ENCODE peak calls at places on chromosomes 16 and 17, in five cellular contexts. One of them, this sample, is unnamed. For H3K9me3, the result is how much of the 10 kb centered on the place peaks cover.

GRCh38 chr17:65130829-65131228 is 6.3 kb upstream of the RGS9 start:
- DNase-seq in neuronal stem cell: no peak
- DNase-seq in trophoblast cell: no peak
- DNase-seq in H1: no peak
- DNase-seq in H9: no peak
- DNase-seq in this sample: no peak

GRCh38 chr17:51487947-51488346 is 227.6 kb downstream of the UTP18 start:
- DNase-seq in trophoblast cell: no peak
- DNase-seq in neuronal stem cell: peak
- DNase-seq in H1: peak
- DNase-seq in H9: peak
- DNase-seq in this sample: no peak

GRCh38 chr17:4014148-4014927 is 50.1 kb upstream of the ATP2A3 start:
- DNase-seq in H9: no peak
- DNase-seq in H1: no peak
- DNase-seq in neuronal stem cell: no peak
- DNase-seq in trophoblast cell: no peak
- DNase-seq in this sample: no peak

GRCh38 chr17:54307326-54307725 is 484.6 kb downstream of the KIF2B start:
- DNase-seq in trophoblast cell: no peak
- DNase-seq in H9: no peak
- DNase-seq in H1: no peak
- DNase-seq in neuronal stem cell: no peak
- DNase-seq in this sample: no peak

GRCh38 chr17:77613181-77613580 is 345.3 kb upstream of the TNRC6C start:
- DNase-seq in neuronal stem cell: no peak
- DNase-seq in H1: no peak
- DNase-seq in H9: no peak
- DNase-seq in trophoblast cell: no peak
- DNase-seq in this sample: no peak

GRCh38 chr17:45277992-45278391 is 16.1 kb upstream of the SPATA32 start:
- DNase-seq in trophoblast cell: no peak
- DNase-seq in H9: no peak
- DNase-seq in H1: no peak
- DNase-seq in neuronal stem cell: no peak
- DNase-seq in this sample: peak

GRCh38 chr17:2393184-2393953 is 7.5 kb downstream of the MNT start:
- DNase-seq in H1: peak
- DNase-seq in neuronal stem cell: peak
- DNase-seq in H9: peak
- DNase-seq in trophoblast cell: peak
- DNase-seq in this sample: peak

GRCh38 chr17:45584092-45585036 is 93.8 kb upstream of the PLEKHM1 start:
- DNase-seq in neuronal stem cell: peak
- DNase-seq in H9: peak
- DNase-seq in trophoblast cell: peak
- DNase-seq in H1: peak
- DNase-seq in this sample: peak

GRCh38 chr17:35745749-35746320 is 7.2 kb downstream of the GAS2L2 start:
- DNase-seq in H1: no peak
- DNase-seq in trophoblast cell: no peak
- DNase-seq in neuronal stem cell: no peak
- DNase-seq in H9: no peak
- DNase-seq in this sample: no peak

GRCh38 chr17:79049821-79050220 is 24.8 kb upstream of the ENGASE start:
- DNase-seq in H9: no peak
- DNase-seq in trophoblast cell: no peak
- DNase-seq in neuronal stem cell: no peak
- DNase-seq in H1: no peak
- DNase-seq in this sample: no peak

GRCh38 chr16:51442140-51442539 is 291.1 kb upstream of the SALL1 start:
- DNase-seq in H9: no peak
- DNase-seq in neuronal stem cell: no peak
- DNase-seq in trophoblast cell: no peak
- DNase-seq in H1: no peak
- DNase-seq in this sample: no peak
- H3K9me3 ChIP-seq in H9: under half
- H3K9me3 ChIP-seq in neuronal stem cell: under half
- H3K9me3 ChIP-seq in trophoblast cell: under half
- H3K9me3 ChIP-seq in H1: under half
- H3K9me3 ChIP-seq in this sample: under half

GRCh38 chr16:75256871-75257343 is 5.5 kb upstream of the BCAR1 start:
- DNase-seq in H9: peak
- DNase-seq in neuronal stem cell: no peak
- DNase-seq in trophoblast cell: no peak
- DNase-seq in H1: no peak
- DNase-seq in this sample: peak
- H2BK5ac ChIP-seq in H9: no peak
- H2BK5ac ChIP-seq in neuronal stem cell: peak
- H2BK5ac ChIP-seq in trophoblast cell: no peak
- H2BK5ac ChIP-seq in H1: peak
- H2BK5ac ChIP-seq in this sample: peak

GRCh38 chr16:51698647-51699046 is 547.6 kb upstream of the SALL1 start:
- DNase-seq in H9: no peak
- DNase-seq in trophoblast cell: no peak
- DNase-seq in H1: no peak
- DNase-seq in neuronal stem cell: no peak
- DNase-seq in this sample: no peak
- H3K9me3 ChIP-seq in H9: under half
- H3K9me3 ChIP-seq in trophoblast cell: under half
- H3K9me3 ChIP-seq in H1: under half
- H3K9me3 ChIP-seq in neuronal stem cell: under half
- H3K9me3 ChIP-seq in this sample: under half

GRCh38 chr17:74635418-74635817 is 11.9 kb upstream of the CD300E start:
- DNase-seq in trophoblast cell: no peak
- DNase-seq in H9: no peak
- DNase-seq in neuronal stem cell: peak
- DNase-seq in H1: no peak
- DNase-seq in this sample: no peak
- H2BK5ac ChIP-seq in trophoblast cell: no peak
- H2BK5ac ChIP-seq in H9: no peak
- H2BK5ac ChIP-seq in neuronal stem cell: no peak
- H2BK5ac ChIP-seq in H1: peak
- H2BK5ac ChIP-seq in this sample: no peak

GRCh38 chr17:27081002-27081638 is 212.8 kb upstream of the WSB1 start:
- DNase-seq in H1: no peak
- DNase-seq in neuronal stem cell: no peak
- DNase-seq in trophoblast cell: no peak
- DNase-seq in H9: no peak
- DNase-seq in this sample: no peak
- H3K9me3 ChIP-seq in H1: half or more
- H3K9me3 ChIP-seq in neuronal stem cell: under half
- H3K9me3 ChIP-seq in trophoblast cell: under half
- H3K9me3 ChIP-seq in H9: half or more
- H3K9me3 ChIP-seq in this sample: under half

DNA sequence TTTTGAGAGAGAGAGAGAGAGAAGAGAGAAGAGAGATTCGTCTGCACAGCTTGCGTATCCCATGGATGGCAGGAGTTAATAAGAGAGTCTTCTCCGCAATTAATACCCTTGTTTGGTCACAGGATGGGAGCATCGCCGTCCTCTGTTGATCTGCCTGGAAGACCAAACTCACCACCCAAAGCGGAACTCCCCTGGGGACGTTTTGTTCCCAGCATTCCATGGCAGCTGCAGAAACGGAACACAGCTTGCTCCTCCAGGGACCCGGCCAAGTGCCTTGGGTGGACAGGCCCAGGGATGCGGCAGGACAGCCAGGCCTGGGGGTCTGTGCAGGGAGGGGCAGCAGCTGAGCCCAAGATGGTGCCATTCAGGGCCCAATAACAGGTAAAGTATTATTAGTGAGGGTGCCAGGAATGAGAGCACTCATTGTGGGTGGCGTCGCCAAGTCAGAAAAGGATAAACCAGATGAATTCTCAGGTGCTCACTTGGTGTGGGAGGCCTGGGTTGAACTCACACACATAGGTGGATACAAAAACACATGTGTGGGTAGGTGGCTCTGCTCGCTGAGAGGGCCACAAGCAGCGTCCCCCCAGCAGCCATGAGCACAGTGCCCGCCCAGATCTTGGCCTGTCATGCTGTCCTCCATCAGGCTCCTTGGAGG is 83.1 kb downstream of the NT5M start:
- DNase-seq in trophoblast cell: no peak
- DNase-seq in neuronal stem cell: no peak
- DNase-seq in H9: no peak
- DNase-seq in H1: no peak
- DNase-seq in this sample: no peak
- H2BK5ac ChIP-seq in trophoblast cell: no peak
- H2BK5ac ChIP-seq in neuronal stem cell: no peak
- H2BK5ac ChIP-seq in H9: no peak
- H2BK5ac ChIP-seq in H1: no peak
- H2BK5ac ChIP-seq in this sample: no peak

GRCh38 chr17:70268383-70268782 is 99.1 kb downstream of the KCNJ2 start:
- DNase-seq in H1: no peak
- DNase-seq in trophoblast cell: no peak
- DNase-seq in neuronal stem cell: no peak
- DNase-seq in H9: no peak
- DNase-seq in this sample: no peak

GRCh38 chr17:70274255-70274654 is 104.9 kb downstream of the KCNJ2 start:
- DNase-seq in trophoblast cell: no peak
- DNase-seq in H1: no peak
- DNase-seq in H9: no peak
- DNase-seq in neuronal stem cell: no peak
- DNase-seq in this sample: no peak

GRCh38 chr17:70270554-70270953 is 101.2 kb downstream of the KCNJ2 start:
- DNase-seq in trophoblast cell: no peak
- DNase-seq in H1: no peak
- DNase-seq in neuronal stem cell: no peak
- DNase-seq in H9: no peak
- DNase-seq in this sample: no peak

GRCh38 chr17:70271200-70271599 is 101.9 kb downstream of the KCNJ2 start:
- DNase-seq in neuronal stem cell: no peak
- DNase-seq in H9: no peak
- DNase-seq in H1: no peak
- DNase-seq in trophoblast cell: no peak
- DNase-seq in this sample: no peak

DNA sequence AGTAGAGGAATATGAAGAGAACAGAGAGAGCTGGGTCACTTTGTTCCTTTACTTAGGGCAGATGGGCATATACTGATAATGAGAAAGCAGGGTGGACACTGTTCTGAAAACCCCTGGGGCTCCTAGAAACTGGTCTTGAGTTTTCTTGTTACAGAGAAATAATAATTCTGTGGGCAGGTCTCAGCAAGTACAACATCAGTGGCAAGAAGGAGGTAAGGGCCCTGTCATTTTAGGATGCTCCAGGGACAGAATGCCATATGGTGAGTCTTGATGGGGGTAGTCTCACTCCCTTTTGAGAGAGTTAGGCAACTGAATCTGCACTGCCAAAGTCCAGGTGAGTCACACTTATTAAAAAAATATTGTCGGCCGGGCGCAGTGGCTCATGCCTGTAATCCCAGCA is 102.3 kb downstream of the KCNJ2 start:
- DNase-seq in H1: no peak
- DNase-seq in H9: no peak
- DNase-seq in trophoblast cell: no peak
- DNase-seq in neuronal stem cell: no peak
- DNase-seq in this sample: no peak
- H3K9me3 ChIP-seq in H1: under half
- H3K9me3 ChIP-seq in H9: under half
- H3K9me3 ChIP-seq in trophoblast cell: under half
- H3K9me3 ChIP-seq in neuronal stem cell: under half
- H3K9me3 ChIP-seq in this sample: under half

DNA sequence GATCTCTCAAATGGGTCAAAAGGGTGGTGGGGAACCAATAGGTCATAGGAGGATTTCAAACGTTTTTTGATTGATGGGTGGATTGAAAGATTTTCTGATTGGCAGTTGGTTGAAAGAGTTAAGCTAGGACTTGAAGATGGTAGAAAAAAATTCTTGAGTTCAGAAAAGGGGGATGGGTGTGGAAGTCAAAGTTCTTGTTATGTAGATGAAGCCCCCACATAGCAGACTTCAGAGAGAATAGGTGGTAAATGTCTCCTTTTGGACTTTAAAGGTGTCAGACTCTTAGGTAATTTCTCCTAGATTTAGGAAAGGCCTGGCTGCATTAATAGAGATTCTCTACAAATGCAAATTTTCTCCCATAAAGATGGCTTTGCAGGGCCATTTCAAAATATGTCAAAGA is 163.3 kb downstream of the HS3ST4 start:
- DNase-seq in H1: no peak
- DNase-seq in trophoblast cell: no peak
- DNase-seq in neuronal stem cell: no peak
- DNase-seq in H9: no peak
- DNase-seq in this sample: no peak
- H2BK5ac ChIP-seq in H1: peak
- H2BK5ac ChIP-seq in trophoblast cell: no peak
- H2BK5ac ChIP-seq in neuronal stem cell: no peak
- H2BK5ac ChIP-seq in H9: peak
- H2BK5ac ChIP-seq in this sample: no peak

GRCh38 chr16:28616636-28617035 is 6.8 kb upstream of the SULT1A1 start:
- DNase-seq in trophoblast cell: no peak
- DNase-seq in neuronal stem cell: no peak
- DNase-seq in H1: no peak
- DNase-seq in H9: peak
- DNase-seq in this sample: no peak

GRCh38 chr16:28623172-28623711 is 13.4 kb upstream of the SULT1A1 start:
- DNase-seq in trophoblast cell: no peak
- DNase-seq in H1: no peak
- DNase-seq in H9: peak
- DNase-seq in neuronal stem cell: no peak
- DNase-seq in this sample: no peak

GRCh38 chr16:28621756-28622155 is 11.9 kb upstream of the SULT1A1 start:
- DNase-seq in neuronal stem cell: no peak
- DNase-seq in H9: no peak
- DNase-seq in trophoblast cell: no peak
- DNase-seq in H1: no peak
- DNase-seq in this sample: no peak
- H3K9me3 ChIP-seq in neuronal stem cell: under half
- H3K9me3 ChIP-seq in H9: under half
- H3K9me3 ChIP-seq in trophoblast cell: under half
- H3K9me3 ChIP-seq in H1: under half
- H3K9me3 ChIP-seq in this sample: under half

DNA sequence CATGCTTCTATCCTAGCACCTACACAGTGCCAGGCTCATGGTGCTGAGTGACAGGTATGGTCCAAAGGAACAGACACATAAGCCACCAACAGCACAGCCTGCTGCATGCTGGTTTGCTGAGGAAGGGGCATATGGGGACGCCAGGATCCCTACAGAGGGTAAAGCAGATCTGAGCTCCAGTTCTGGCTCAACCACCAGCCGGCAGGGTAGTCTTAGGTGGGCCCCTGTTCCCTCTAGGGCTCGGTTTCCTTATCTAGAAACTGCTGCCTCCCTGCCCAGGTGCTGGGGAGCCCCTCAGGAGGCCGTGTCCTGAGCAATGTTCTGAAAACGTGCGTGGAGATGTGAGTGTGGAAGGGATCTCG is 24.2 kb upstream of the MRPS23 start:
- DNase-seq in trophoblast cell: no peak
- DNase-seq in neuronal stem cell: no peak
- DNase-seq in H9: peak
- DNase-seq in H1: no peak
- DNase-seq in this sample: no peak
- H2BK5ac ChIP-seq in trophoblast cell: peak
- H2BK5ac ChIP-seq in neuronal stem cell: peak
- H2BK5ac ChIP-seq in H9: no peak
- H2BK5ac ChIP-seq in H1: peak
- H2BK5ac ChIP-seq in this sample: peak

This sample was measured in IMR-90.